ENCODE peak calls at places on chromosome 3, in four cellular contexts. One of them, this sample, is unnamed.

GRCh38 chr3:159025733-159026132 is 223.9 kb downstream of the MFSD1 start:
- DNase-seq in psoas muscle: no peak
- DNase-seq in astrocyte of the cerebellum: no peak
- DNase-seq in activated T-helper 2 cell treated with anti-CD3 and anti-CD28 coated beads, Interferon-gamma antibody, Interleukin-2, Interleukin-4, amounts not matched to agents 10 μg/mL and 5 μg/mL and 100 μg/mL, durations not matched to agents 14 hours and 24 hours and 36 hours: no peak
- DNase-seq in this sample: no peak

GRCh38 chr3:46929324-46929723 is 47.2 kb downstream of the CCDC12 start:
- DNase-seq in activated T-helper 2 cell treated with anti-CD3 and anti-CD28 coated beads, Interferon-gamma antibody, Interleukin-2, Interleukin-4, amounts not matched to agents 10 μg/mL and 5 μg/mL and 100 μg/mL, durations not matched to agents 14 hours and 24 hours and 36 hours: no peak
- DNase-seq in psoas muscle: peak; percentile 58
- DNase-seq in astrocyte of the cerebellum: no peak
- DNase-seq in this sample: no peak

GRCh38 chr3:40333416-40333815 is 23.9 kb downstream of the EIF1B start:
- DNase-seq in psoas muscle: no peak
- DNase-seq in astrocyte of the cerebellum: no peak
- DNase-seq in activated T-helper 2 cell treated with anti-CD3 and anti-CD28 coated beads, Interferon-gamma antibody, Interleukin-2, Interleukin-4, amounts not matched to agents 10 μg/mL and 5 μg/mL and 100 μg/mL, durations not matched to agents 14 hours and 24 hours and 36 hours: no peak
- DNase-seq in this sample: no peak

GRCh38 chr3:134901461-134901860 is 106.4 kb downstream of the EPHB1 start:
- DNase-seq in psoas muscle: no peak
- DNase-seq in activated T-helper 2 cell treated with anti-CD3 and anti-CD28 coated beads, Interferon-gamma antibody, Interleukin-2, Interleukin-4, amounts not matched to agents 10 μg/mL and 5 μg/mL and 100 μg/mL, durations not matched to agents 14 hours and 24 hours and 36 hours: no peak
- DNase-seq in astrocyte of the cerebellum: no peak
- DNase-seq in this sample: no peak

GRCh38 chr3:25181096-25181495 is 247.0 kb upstream of the RARB start:
- DNase-seq in astrocyte of the cerebellum: no peak
- DNase-seq in activated T-helper 2 cell treated with anti-CD3 and anti-CD28 coated beads, Interferon-gamma antibody, Interleukin-2, Interleukin-4, amounts not matched to agents 10 μg/mL and 5 μg/mL and 100 μg/mL, durations not matched to agents 14 hours and 24 hours and 36 hours: no peak
- DNase-seq in psoas muscle: no peak
- DNase-seq in this sample: no peak

GRCh38 chr3:48472673-48472922 is 26.1 kb downstream of the ATRIP start:
- DNase-seq in astrocyte of the cerebellum: no peak
- DNase-seq in activated T-helper 2 cell treated with anti-CD3 and anti-CD28 coated beads, Interferon-gamma antibody, Interleukin-2, Interleukin-4, amounts not matched to agents 10 μg/mL and 5 μg/mL and 100 μg/mL, durations not matched to agents 14 hours and 24 hours and 36 hours: no peak
- DNase-seq in psoas muscle: no peak
- DNase-seq in this sample: no peak

GRCh38 chr3:38049358-38050126 is 10.5 kb downstream of the DLEC1 start:
- DNase-seq in astrocyte of the cerebellum: no peak
- DNase-seq in psoas muscle: no peak
- DNase-seq in activated T-helper 2 cell treated with anti-CD3 and anti-CD28 coated beads, Interferon-gamma antibody, Interleukin-2, Interleukin-4, amounts not matched to agents 10 μg/mL and 5 μg/mL and 100 μg/mL, durations not matched to agents 14 hours and 24 hours and 36 hours: no peak
- DNase-seq in this sample: no peak

GRCh38 chr3:196111939-196112386 is 30.1 kb upstream of the TFRC start:
- DNase-seq in activated T-helper 2 cell treated with anti-CD3 and anti-CD28 coated beads, Interferon-gamma antibody, Interleukin-2, Interleukin-4, amounts not matched to agents 10 μg/mL and 5 μg/mL and 100 μg/mL, durations not matched to agents 14 hours and 24 hours and 36 hours: no peak
- DNase-seq in psoas muscle: no peak
- DNase-seq in astrocyte of the cerebellum: no peak
- DNase-seq in this sample: no peak

GRCh38 chr3:14510838-14511622 is 29.1 kb downstream of the GRIP2 start:
- DNase-seq in astrocyte of the cerebellum: no peak
- DNase-seq in psoas muscle: no peak
- DNase-seq in activated T-helper 2 cell treated with anti-CD3 and anti-CD28 coated beads, Interferon-gamma antibody, Interleukin-2, Interleukin-4, amounts not matched to agents 10 μg/mL and 5 μg/mL and 100 μg/mL, durations not matched to agents 14 hours and 24 hours and 36 hours: no peak
- DNase-seq in this sample: no peak

GRCh38 chr3:78978037-78978436 is 789.8 kb downstream of the ROBO1 start:
- DNase-seq in activated T-helper 2 cell treated with anti-CD3 and anti-CD28 coated beads, Interferon-gamma antibody, Interleukin-2, Interleukin-4, amounts not matched to agents 10 μg/mL and 5 μg/mL and 100 μg/mL, durations not matched to agents 14 hours and 24 hours and 36 hours: no peak
- DNase-seq in psoas muscle: no peak
- DNase-seq in astrocyte of the cerebellum: no peak
- DNase-seq in this sample: no peak

GRCh38 chr3:138974467-138974866 is 27.4 kb downstream of the FOXL2NB start:
- DNase-seq in psoas muscle: no peak
- DNase-seq in astrocyte of the cerebellum: no peak
- DNase-seq in activated T-helper 2 cell treated with anti-CD3 and anti-CD28 coated beads, Interferon-gamma antibody, Interleukin-2, Interleukin-4, amounts not matched to agents 10 μg/mL and 5 μg/mL and 100 μg/mL, durations not matched to agents 14 hours and 24 hours and 36 hours: no peak
- DNase-seq in this sample: peak; percentile 50

GRCh38 chr3:106699093-106699492 is 678.1 kb upstream of the CCDC54 start:
- DNase-seq in astrocyte of the cerebellum: no peak
- DNase-seq in psoas muscle: no peak
- DNase-seq in activated T-helper 2 cell treated with anti-CD3 and anti-CD28 coated beads, Interferon-gamma antibody, Interleukin-2, Interleukin-4, amounts not matched to agents 10 μg/mL and 5 μg/mL and 100 μg/mL, durations not matched to agents 14 hours and 24 hours and 36 hours: no peak
- DNase-seq in this sample: no peak

GRCh38 chr3:128763967-128764366 is 38.0 kb downstream of the RAB7A start:
- DNase-seq in psoas muscle: peak; percentile 34
- DNase-seq in activated T-helper 2 cell treated with anti-CD3 and anti-CD28 coated beads, Interferon-gamma antibody, Interleukin-2, Interleukin-4, amounts not matched to agents 10 μg/mL and 5 μg/mL and 100 μg/mL, durations not matched to agents 14 hours and 24 hours and 36 hours: no peak
- DNase-seq in astrocyte of the cerebellum: no peak
- DNase-seq in this sample: no peak

GRCh38 chr3:32313723-32314473 is 75.4 kb downstream of the CMTM8 start:
- DNase-seq in astrocyte of the cerebellum: no peak
- DNase-seq in psoas muscle: no peak
- DNase-seq in activated T-helper 2 cell treated with anti-CD3 and anti-CD28 coated beads, Interferon-gamma antibody, Interleukin-2, Interleukin-4, amounts not matched to agents 10 μg/mL and 5 μg/mL and 100 μg/mL, durations not matched to agents 14 hours and 24 hours and 36 hours: no peak
- DNase-seq in this sample: no peak

GRCh38 chr3:101973163-101973505 is 123.8 kb downstream of the NFKBIZ start:
- DNase-seq in psoas muscle: no peak
- DNase-seq in astrocyte of the cerebellum: no peak
- DNase-seq in activated T-helper 2 cell treated with anti-CD3 and anti-CD28 coated beads, Interferon-gamma antibody, Interleukin-2, Interleukin-4, amounts not matched to agents 10 μg/mL and 5 μg/mL and 100 μg/mL, durations not matched to agents 14 hours and 24 hours and 36 hours: no peak
- DNase-seq in this sample: no peak

GRCh38 chr3:101567528-101568317 is 6.1 kb downstream of the TRMT10C start:
- DNase-seq in activated T-helper 2 cell treated with anti-CD3 and anti-CD28 coated beads, Interferon-gamma antibody, Interleukin-2, Interleukin-4, amounts not matched to agents 10 μg/mL and 5 μg/mL and 100 μg/mL, durations not matched to agents 14 hours and 24 hours and 36 hours: no peak
- DNase-seq in psoas muscle: no peak
- DNase-seq in astrocyte of the cerebellum: no peak
- DNase-seq in this sample: no peak

This sample was measured in right atrium auricular region.